ENCODE peak calls at places on chromosomes 13 and 19, in four cellular contexts. One of them, this sample, is unnamed.
A peak's percentile ranks its signal among the peaks of the same experiment; 100 is the strongest.

GRCh38 chr13:52615817-52616216 is 26.4 kb upstream of the HNRNPA1L2 start:
- DNase-seq in HCT116: no peak
- DNase-seq in K562: peak; percentile 9
- DNase-seq in HepG2: peak; percentile 43
- DNase-seq in this sample: no peak

GRCh38 chr19:15871570-15871969 is 26.3 kb downstream of the CYP4F2 start:
- DNase-seq in HCT116: peak; percentile 54
- DNase-seq in K562: peak; percentile 52
- DNase-seq in HepG2: no peak
- DNase-seq in this sample: no peak

GRCh38 chr13:26343816-26344215 is 89.9 kb downstream of the CDK8 start:
- DNase-seq in HCT116: no peak
- DNase-seq in K562: peak; percentile 15
- DNase-seq in HepG2: no peak
- DNase-seq in this sample: no peak

GRCh38 chr19:4534836-4535658 is at the start of gene PLIN5:
- DNase-seq in HCT116: peak; percentile 65
- DNase-seq in K562: peak; percentile 95
- DNase-seq in HepG2: peak; percentile 80
- DNase-seq in this sample: no peak

GRCh38 chr19:46426506-46427162 is 2.1 kb downstream of the PNMA8C start:
- DNase-seq in HCT116: no peak
- DNase-seq in K562: peak; percentile 77
- DNase-seq in HepG2: peak; percentile 71
- DNase-seq in this sample: no peak

GRCh38 chr19:2148482-2149135 is 2.8 kb downstream of the AP3D1 start:
- DNase-seq in HCT116: no peak
- DNase-seq in K562: no peak
- DNase-seq in HepG2: no peak
- DNase-seq in this sample: no peak

GRCh38 chr13:97307882-97308624 is 85.9 kb downstream of the MBNL2 start:
- DNase-seq in HCT116: peak; percentile 69
- DNase-seq in K562: no peak
- DNase-seq in HepG2: peak; percentile 81
- DNase-seq in this sample: no peak

GRCh38 chr19:11338164-11338563 is 1.3 kb downstream of the RAB3D start:
- DNase-seq in HCT116: no peak
- DNase-seq in K562: no peak
- DNase-seq in HepG2: no peak
- DNase-seq in this sample: no peak

GRCh38 chr13:65965496-65965895 is 1264.6 kb downstream of the PCDH9 start:
- DNase-seq in HCT116: no peak
- DNase-seq in K562: no peak
- DNase-seq in HepG2: no peak
- DNase-seq in this sample: no peak

GRCh38 chr13:65966991-65967451 is 1263.1 kb downstream of the PCDH9 start:
- DNase-seq in HCT116: peak; percentile 60
- DNase-seq in K562: peak; percentile 9
- DNase-seq in HepG2: peak; percentile 34
- DNase-seq in this sample: no peak

GRCh38 chr19:18776288-18776594 is 14.9 kb downstream of the COMP start:
- DNase-seq in HCT116: no peak
- DNase-seq in K562: peak; percentile 38
- DNase-seq in HepG2: no peak
- DNase-seq in this sample: no peak

GRCh38 chr19:38006361-38007045 is 99.5 kb downstream of the SIPA1L3 start:
- DNase-seq in HCT116: no peak
- DNase-seq in K562: no peak
- DNase-seq in HepG2: peak; percentile 72
- DNase-seq in this sample: no peak

GRCh38 chr19:55340784-55341147 is 1.1 kb downstream of the KMT5C start:
- DNase-seq in HCT116: no peak
- DNase-seq in K562: peak; percentile 63
- DNase-seq in HepG2: no peak
- DNase-seq in this sample: no peak

GRCh38 chr19:43774103-43774939 is 6.5 kb downstream of the KCNN4 start:
- DNase-seq in HCT116: no peak
- DNase-seq in K562: peak; percentile 98
- DNase-seq in HepG2: peak; percentile 63
- DNase-seq in this sample: no peak

GRCh38 chr19:24055548-24055947 is 31.4 kb upstream of the ZNF254 start:
- DNase-seq in HCT116: no peak
- DNase-seq in K562: no peak
- DNase-seq in HepG2: no peak
- DNase-seq in this sample: no peak

GRCh38 chr19:18141031-18141430 is 11.9 kb upstream of the PIK3R2 start:
- DNase-seq in HCT116: no peak
- DNase-seq in K562: no peak
- DNase-seq in HepG2: no peak
- DNase-seq in this sample: no peak

GRCh38 chr19:33905473-33905936 is 108.8 kb downstream of the KCTD15 start:
- DNase-seq in HCT116: no peak
- DNase-seq in K562: no peak
- DNase-seq in HepG2: no peak
- DNase-seq in this sample: no peak

GRCh38 chr19:1445932-1446712 is 3.8 kb upstream of the APC2 start:
- DNase-seq in HCT116: no peak
- DNase-seq in K562: peak; percentile 77
- DNase-seq in HepG2: no peak
- DNase-seq in this sample: no peak

GRCh38 chr13:33383724-33384577 is 98.4 kb upstream of the STARD13 start:
- DNase-seq in HCT116: no peak
- DNase-seq in K562: no peak
- DNase-seq in HepG2: no peak
- DNase-seq in this sample: no peak

GRCh38 chr13:33392794-33393371 is 107.3 kb upstream of the STARD13 start:
- DNase-seq in HCT116: no peak
- DNase-seq in K562: no peak
- DNase-seq in HepG2: no peak
- DNase-seq in this sample: no peak

GRCh38 chr13:33394294-33394932 is 108.9 kb upstream of the STARD13 start:
- DNase-seq in HCT116: no peak
- DNase-seq in K562: no peak
- DNase-seq in HepG2: no peak
- DNase-seq in this sample: no peak

DNA sequence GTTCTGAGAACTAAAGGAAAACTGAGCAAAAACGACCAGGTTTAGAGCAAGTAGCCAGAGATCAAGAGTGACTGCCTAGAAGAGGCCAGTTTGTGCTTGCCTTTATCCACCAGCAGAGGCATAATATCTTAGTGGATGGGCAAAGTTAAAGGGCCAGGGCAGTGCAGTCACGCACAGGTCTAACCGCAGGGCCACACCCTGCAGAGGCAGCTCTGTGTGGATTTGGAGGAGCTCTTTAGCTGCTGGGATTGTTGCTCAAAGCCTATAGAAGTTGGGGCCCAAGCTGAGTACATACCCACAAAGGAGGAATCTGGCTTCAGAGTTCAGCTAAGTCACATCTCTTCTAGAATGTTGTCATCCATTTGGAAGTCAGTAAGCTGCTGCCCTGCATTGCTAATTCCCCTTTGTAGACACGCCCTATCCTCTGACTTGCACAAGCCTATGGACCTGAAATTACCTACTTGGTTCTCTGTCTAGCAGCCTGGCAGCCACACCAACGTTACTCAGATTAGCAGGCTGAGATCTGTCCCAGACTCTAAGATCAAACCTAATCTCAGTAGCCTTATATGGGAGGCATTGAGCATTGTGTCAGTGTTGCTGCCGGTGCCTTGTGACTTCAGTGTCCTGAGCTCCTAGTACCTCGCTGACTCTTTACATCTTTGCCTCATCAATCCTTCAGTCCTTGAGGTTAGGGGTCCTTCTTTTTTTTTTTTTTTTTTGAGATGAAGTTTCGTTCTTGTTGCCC is 102.9 kb upstream of the STARD13 start:
- DNase-seq in HCT116: peak; percentile 23
- DNase-seq in K562: peak; percentile 2
- DNase-seq in HepG2: no peak
- DNase-seq in this sample: no peak
- H3K4me1 ChIP-seq in HCT116: peaks cover 17% of the 10 kb centered on the region
- H3K4me1 ChIP-seq in K562: no peaks in the 10 kb centered on the region
- H3K4me1 ChIP-seq in HepG2: no peaks in the 10 kb centered on the region
- H3K4me1 ChIP-seq in this sample: no peaks in the 10 kb centered on the region

DNA sequence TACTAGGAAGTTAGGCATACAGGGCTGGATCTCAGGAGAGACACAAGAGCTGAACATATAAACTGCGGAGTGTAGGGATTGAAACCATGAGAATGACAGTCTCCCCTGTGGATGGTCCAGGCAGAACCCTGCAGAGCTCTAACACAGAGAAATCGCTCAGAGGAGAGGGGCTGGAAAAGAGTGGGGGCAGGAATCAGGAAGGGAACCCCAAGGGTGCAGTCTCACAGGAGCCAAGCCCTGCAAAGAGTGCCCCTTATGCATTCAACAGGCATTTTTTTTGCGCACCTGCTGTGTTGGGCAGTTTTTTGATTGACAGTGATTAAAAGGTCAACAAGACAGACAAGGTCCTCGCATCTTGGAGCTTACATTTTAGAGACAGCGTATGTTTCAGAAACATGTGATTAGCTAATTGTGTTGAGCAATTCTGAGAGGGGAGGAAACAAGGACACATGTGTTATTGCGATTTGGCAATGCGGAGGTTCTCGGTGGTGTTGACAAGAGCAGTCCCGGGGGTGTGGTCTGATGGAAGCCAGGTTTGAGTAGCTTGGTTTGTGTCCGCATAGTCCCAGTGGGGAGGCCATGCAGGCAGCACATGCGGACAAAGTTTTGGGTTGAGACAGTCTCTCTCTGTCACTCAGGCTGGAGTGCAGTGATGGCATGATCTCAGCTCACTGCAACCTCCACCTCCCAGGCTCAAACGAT is 182.6 kb upstream of the IRS2 start:
- DNase-seq in HCT116: no peak
- DNase-seq in K562: no peak
- DNase-seq in HepG2: no peak
- DNase-seq in this sample: no peak
- TF ChIP-seq POLR2AphosphoS5 in HCT116: no peak
- TF ChIP-seq POLR2AphosphoS5 in K562: no peak
- TF ChIP-seq POLR2AphosphoS5 in HepG2: no peak
- TF ChIP-seq POLR2AphosphoS5 in this sample: no peak

GRCh38 chr13:91557328-91557727 is 158.9 kb downstream of the GPC5 start:
- DNase-seq in HCT116: no peak
- DNase-seq in K562: peak; percentile 48
- DNase-seq in HepG2: no peak
- DNase-seq in this sample: no peak
- TF ChIP-seq TCF7L2 in HCT116: no peak
- TF ChIP-seq TCF7L2 in K562: no peak
- TF ChIP-seq TCF7L2 in HepG2: no peak
- TF ChIP-seq TCF7L2 in this sample: no peak

DNA sequence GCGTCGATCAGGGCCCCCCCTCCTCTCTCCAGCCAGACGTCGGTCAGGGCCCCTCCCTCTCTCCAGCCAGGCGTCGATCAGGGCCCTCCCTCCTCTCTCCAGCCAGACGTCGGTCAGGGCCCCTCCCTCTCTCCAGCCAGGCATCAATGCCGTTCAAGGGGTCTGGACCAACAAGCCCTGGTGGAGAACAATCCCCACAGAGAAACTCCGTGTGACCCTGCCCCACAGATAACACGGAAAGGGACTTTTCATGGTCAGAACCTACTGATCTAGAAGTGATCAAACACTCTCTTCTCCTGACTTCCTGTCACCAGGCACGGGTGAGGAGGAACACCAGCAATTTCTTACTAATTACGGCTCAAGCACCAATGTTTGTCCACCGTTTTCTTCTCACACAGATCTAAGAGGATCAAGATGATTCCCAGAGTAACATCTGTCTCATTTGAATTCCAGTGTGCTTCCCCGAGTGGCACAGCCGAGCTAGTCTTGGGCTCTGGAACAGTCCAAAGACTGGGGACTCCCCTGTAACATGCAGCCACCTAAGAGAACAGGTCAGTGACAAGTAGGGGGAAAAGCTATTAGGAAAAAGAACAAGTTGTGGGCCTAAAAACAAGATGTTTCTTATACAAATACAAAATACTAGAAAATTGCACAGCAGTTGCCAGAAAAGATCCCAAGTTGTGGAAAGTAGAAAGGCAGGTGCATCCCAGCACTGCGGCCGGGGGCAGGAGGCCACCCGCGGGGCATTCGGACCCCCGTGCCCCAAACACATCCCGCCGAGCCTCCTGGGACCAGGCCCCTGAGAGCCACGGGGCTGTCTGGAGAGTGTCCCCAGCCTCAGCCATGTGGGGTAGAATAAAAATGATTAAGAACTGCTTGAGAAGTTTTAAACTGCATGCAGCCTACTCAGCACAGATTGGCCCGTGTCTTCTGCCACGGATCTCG is 11.7 kb downstream of the RASA3 start:
- DNase-seq in HCT116: no peak
- DNase-seq in K562: no peak
- DNase-seq in HepG2: no peak
- DNase-seq in this sample: no peak
- H3K4me1 ChIP-seq in HCT116: peaks cover 37% of the 10 kb centered on the region
- H3K4me1 ChIP-seq in K562: peaks cover 59% of the 10 kb centered on the region
- H3K4me1 ChIP-seq in HepG2: peaks cover 26% of the 10 kb centered on the region
- H3K4me1 ChIP-seq in this sample: peaks cover 55% of the 10 kb centered on the region

This sample was measured in Panc1.